ENCODE peak calls at places on chromosome 10, in six cellular contexts. Y is cardiac fibroblast, S is HFF-Myc, X is AG04450, A is endodermal cell, L is keratinocyte. W is an unnamed sample.

GRCh38 chr10:12534824-12535223 is 185.5 kb downstream of the CAMK1D start:
- DNase-seq in Y (no peak), S (no peak), X (no peak), A (peak; percentile 38), L (no peak), W (no peak)

GRCh38 chr10:79241990-79242619 is 105.2 kb upstream of the PPIF start:
- DNase-seq in Y (peak; percentile 57), S (no peak), X (no peak), A (peak; percentile 82), L (no peak), W (peak; percentile 31)

GRCh38 chr10:58784361-58784760 is 271.7 kb downstream of the BICC1 start:
- DNase-seq in Y (peak; percentile 63), S (no peak), X (no peak), A (no peak), L (no peak), W (peak; percentile 63)

GRCh38 chr10:113326160-113327111 is 226.4 kb upstream of the HABP2 start:
- DNase-seq in Y (peak; percentile 60), S (peak; percentile 26), X (no peak), A (peak; percentile 82), L (no peak), W (peak; percentile 81)

GRCh38 chr10:94403034-94403822 is 887 bp downstream of the TBC1D12 start:
- DNase-seq in Y (peak; percentile 76), S (no peak), X (peak; percentile 16), A (peak; percentile 83), L (no peak), W (peak; percentile 62)

GRCh38 chr10:99276848-99277486 is 41.3 kb upstream of the HPSE2 start:
- DNase-seq in Y (peak; percentile 7), S (no peak), X (no peak), A (no peak), L (no peak), W (peak; percentile 7)

GRCh38 chr10:103851261-103851660 is 4.1 kb downstream of the SH3PXD2A start:
- DNase-seq in Y (no peak), S (no peak), X (no peak), A (no peak), L (no peak), W (no peak)

GRCh38 chr10:12869427-12869826 is 132.1 kb downstream of the CCDC3 start:
- DNase-seq in Y (no peak), S (no peak), X (no peak), A (no peak), L (no peak), W (no peak)

GRCh38 chr10:25895856-25896255 is 38.2 kb upstream of the MYO3A start:
- DNase-seq in Y (no peak), S (no peak), X (no peak), A (no peak), L (no peak), W (no peak)

GRCh38 chr10:133438711-133439273 is 14.4 kb upstream of the SPRN start:
- DNase-seq in Y (no peak), S (no peak), X (no peak), A (peak; percentile 38), L (no peak), W (peak; percentile 6)

GRCh38 chr10:26557641-26558014 is 119.5 kb downstream of the APBB1IP start:
- DNase-seq in Y (peak; percentile 29), S (no peak), X (no peak), A (no peak), L (no peak), W (peak; percentile 67)

GRCh38 chr10:110609592-110609991 is 34.5 kb upstream of the RBM20 start:
- DNase-seq in Y (peak; percentile 5), S (no peak), X (no peak), A (no peak), L (no peak), W (no peak)

GRCh38 chr10:84244651-84245270 is at the start of gene RGR:
- DNase-seq in Y (no peak), S (no peak), X (no peak), A (no peak), L (no peak), W (no peak)

GRCh38 chr10:5598085-5598690 is 68.2 kb downstream of the ASB13 start:
- DNase-seq in Y (no peak), S (no peak), X (no peak), A (no peak), L (no peak), W (no peak)

GRCh38 chr10:69088801-69089501 is 1.0 kb downstream of the SRGN start:
- DNase-seq in Y (peak; percentile 85), S (no peak), X (no peak), A (no peak), L (no peak), W (peak; percentile 78)

GRCh38 chr10:77837248-77837924 is 89.2 kb downstream of the DLG5 start:
- DNase-seq in Y (no peak), S (peak; percentile 43), X (peak; percentile 41), A (peak; percentile 95), L (no peak), W (no peak)

GRCh38 chr10:86366033-86366901 is at the start of gene GRID1:
- DNase-seq in Y (peak; percentile 11), S (no peak), X (no peak), A (peak; percentile 87), L (no peak), W (no peak)

GRCh38 chr10:132868995-132869394 is 73.4 kb downstream of the CFAP46 start:
- DNase-seq in Y (no peak), S (no peak), X (no peak), A (peak; percentile 29), L (no peak), W (no peak)

GRCh38 chr10:13417459-13418126 is 69.5 kb upstream of the SEPHS1 start:
- DNase-seq in Y (no peak), S (no peak), X (no peak), A (no peak), L (no peak), W (no peak)

GRCh38 chr10:8498290-8498689 is 443.8 kb downstream of the GATA3 start:
- DNase-seq in Y (no peak), S (no peak), X (no peak), A (no peak), L (no peak), W (no peak)
- H3K4me3 ChIP-seq in Y (no peak overlapping the region), S (no peak overlapping the region), X (no peak overlapping the region), A (no peak overlapping the region), L (no peak overlapping the region), W (no peak overlapping the region)

DNA sequence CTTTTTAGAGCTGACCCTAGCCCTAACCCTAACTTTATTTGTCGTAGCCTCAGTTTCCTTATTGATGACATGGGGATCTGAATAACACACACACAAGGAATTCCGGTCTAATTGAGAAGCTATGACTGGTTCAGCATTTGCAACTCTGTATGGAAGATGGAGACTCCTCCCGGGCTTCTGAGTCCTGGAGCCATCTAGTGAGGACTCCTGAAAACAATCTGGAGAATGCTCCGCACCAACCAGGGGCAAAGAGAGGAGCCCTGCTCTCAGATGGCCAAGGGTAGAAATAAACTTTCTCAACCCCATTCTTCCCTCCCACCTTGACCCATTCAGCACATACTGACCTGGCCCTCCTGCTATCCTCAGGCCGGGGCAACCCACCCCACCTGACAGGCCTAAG is 26.4 kb downstream of the MBL2 start:
- DNase-seq in Y (no peak), S (no peak), X (no peak), A (no peak), L (no peak), W (peak; percentile 11)
- TF ChIP-seq CTCF in Y (peak; percentile 28), S (no peak), X (peak; percentile 62), A (no peak), L (no peak), W (peak; percentile 40)

GRCh38 chr10:59852671-59853070 is 53.7 kb downstream of the CCDC6 start:
- DNase-seq in Y (no peak), S (no peak), X (no peak), A (no peak), L (no peak), W (no peak)
- H3K4me3 ChIP-seq in Y (no peak overlapping the region), S (no peak overlapping the region), X (no peak overlapping the region), A (no peak overlapping the region), L (no peak overlapping the region), W (no peak overlapping the region)

DNA sequence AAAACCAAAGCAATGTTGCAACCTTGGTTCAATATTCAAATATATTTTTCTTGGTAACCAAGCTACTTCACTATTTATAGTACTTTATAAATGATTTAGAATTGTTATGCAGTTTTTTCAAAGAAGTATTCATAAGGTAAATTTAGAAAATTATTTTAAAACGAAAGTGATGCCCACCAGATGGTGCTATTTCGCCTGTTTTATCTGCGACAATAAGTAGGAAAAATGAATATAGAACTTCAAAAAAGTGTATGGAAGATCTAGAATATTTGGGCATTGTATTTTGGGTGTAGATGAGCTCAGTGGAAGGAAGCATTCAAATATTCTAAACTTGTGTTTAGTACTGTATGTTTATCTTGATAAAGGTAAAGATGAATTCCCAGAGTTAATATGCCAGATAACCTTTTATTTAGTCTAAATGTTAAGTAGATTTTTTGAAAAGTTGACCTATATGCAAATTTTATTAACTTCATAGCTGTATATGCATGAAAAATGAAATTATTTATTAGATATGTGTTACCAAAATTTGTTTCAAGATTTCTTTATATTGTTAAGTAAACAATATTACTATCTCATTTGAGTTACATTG is 93.2 kb downstream of the ADK start:
- DNase-seq in Y (peak; percentile 76), S (no peak), X (peak; percentile 26), A (no peak), L (no peak), W (peak; percentile 84)
- TF ChIP-seq CTCF in Y (peak; percentile 27), S (peak; percentile 33), X (peak; percentile 48), A (peak; percentile 80), L (peak; percentile 38), W (peak; percentile 21)

GRCh38 chr10:784377-784758 is 94.9 kb upstream of the DIP2C start:
- DNase-seq in Y (no peak), S (no peak), X (no peak), A (peak; percentile 85), L (no peak), W (no peak)
- H3K4me3 ChIP-seq in Y (peak overlapping the region; percentile 38), S (peak overlapping the region; percentile 30), X (peak overlapping the region; percentile 53), A (no peak overlapping the region), L (peak overlapping the region; percentile 1), W (peak overlapping the region; percentile 60)

GRCh38 chr10:32961892-32962369 is 3.9 kb upstream of the ITGB1 start:
- DNase-seq in Y (peak; percentile 91), S (no peak), X (peak; percentile 73), A (no peak), L (no peak), W (peak; percentile 89)
- TF ChIP-seq CTCF in Y (peak; percentile 31), S (peak; percentile 15), X (peak; percentile 37), A (no peak), L (peak; percentile 42), W (peak; percentile 40)

GRCh38 chr10:108461976-108462375 is 1297.5 kb upstream of the SORCS1 start:
- DNase-seq in Y (no peak), S (no peak), X (no peak), A (no peak), L (no peak), W (no peak)

GRCh38 chr10:108469940-108470339 is 1305.4 kb upstream of the SORCS1 start:
- DNase-seq in Y (no peak), S (no peak), X (no peak), A (no peak), L (no peak), W (no peak)

GRCh38 chr10:108471420-108471819 is 1306.9 kb upstream of the SORCS1 start:
- DNase-seq in Y (no peak), S (no peak), X (no peak), A (no peak), L (no peak), W (no peak)

GRCh38 chr10:108465871-108466641 is 1301.5 kb upstream of the SORCS1 start:
- DNase-seq in Y (peak; percentile 20), S (no peak), X (no peak), A (peak; percentile 83), L (no peak), W (no peak)
- H3K4me3 ChIP-seq in Y (peak overlapping the region; percentile 46), S (peak overlapping the region; percentile 44), X (peak overlapping the region; percentile 41), A (peak overlapping the region; percentile 56), L (peak overlapping the region; percentile 5), W (peak overlapping the region; percentile 63)

W was measured in fibroblast of the aortic adventitia.